ENCODE peak calls at places on chromosome 3, in six cellular contexts. One of them, this sample, is unnamed.

GRCh38 chr3:175948041-175948440 is 1088.9 kb downstream of the NAALADL2 start:
- DNase-seq in IMR-90: no peak
- DNase-seq in H1: no peak
- DNase-seq in neuronal stem cell: no peak
- DNase-seq in mesenchymal stem cell: no peak
- DNase-seq in mesendoderm: no peak
- DNase-seq in this sample: no peak

GRCh38 chr3:17742837-17743659 is 617 bp upstream of the TBC1D5 start:
- DNase-seq in mesendoderm: no peak
- DNase-seq in IMR-90: peak; percentile 98
- DNase-seq in neuronal stem cell: no peak
- DNase-seq in H1: no peak
- DNase-seq in mesenchymal stem cell: no peak
- DNase-seq in this sample: no peak

GRCh38 chr3:126835472-126836219 is 131.6 kb downstream of the CHCHD6 start:
- DNase-seq in IMR-90: peak; percentile 76
- DNase-seq in mesendoderm: peak; percentile 39
- DNase-seq in H1: no peak
- DNase-seq in mesenchymal stem cell: peak; percentile 59
- DNase-seq in neuronal stem cell: no peak
- DNase-seq in this sample: no peak

GRCh38 chr3:174907027-174907426 is 47.9 kb downstream of the NAALADL2 start:
- DNase-seq in neuronal stem cell: no peak
- DNase-seq in H1: no peak
- DNase-seq in mesendoderm: no peak
- DNase-seq in IMR-90: peak; percentile 43
- DNase-seq in mesenchymal stem cell: no peak
- DNase-seq in this sample: no peak

GRCh38 chr3:172364374-172365027 is 83.8 kb downstream of the GHSR start:
- DNase-seq in mesendoderm: no peak
- DNase-seq in mesenchymal stem cell: no peak
- DNase-seq in neuronal stem cell: no peak
- DNase-seq in H1: no peak
- DNase-seq in IMR-90: no peak
- DNase-seq in this sample: no peak

GRCh38 chr3:122635789-122636188 is 44.9 kb upstream of the PARP14 start:
- DNase-seq in IMR-90: peak; percentile 41
- DNase-seq in mesenchymal stem cell: no peak
- DNase-seq in H1: no peak
- DNase-seq in neuronal stem cell: no peak
- DNase-seq in mesendoderm: no peak
- DNase-seq in this sample: peak; percentile 93

GRCh38 chr3:10074666-10075065 is 33.4 kb downstream of the FANCD2OS start:
- DNase-seq in H1: no peak
- DNase-seq in IMR-90: peak; percentile 35
- DNase-seq in mesenchymal stem cell: no peak
- DNase-seq in mesendoderm: no peak
- DNase-seq in neuronal stem cell: no peak
- DNase-seq in this sample: no peak

GRCh38 chr3:113002676-113003075 is 11.9 kb downstream of the GTPBP8 start:
- DNase-seq in mesenchymal stem cell: no peak
- DNase-seq in neuronal stem cell: no peak
- DNase-seq in IMR-90: no peak
- DNase-seq in H1: no peak
- DNase-seq in mesendoderm: peak; percentile 73
- DNase-seq in this sample: no peak

GRCh38 chr3:46501702-46502101 is 3.9 kb downstream of the RTP3 start:
- DNase-seq in mesenchymal stem cell: no peak
- DNase-seq in mesendoderm: no peak
- DNase-seq in neuronal stem cell: no peak
- DNase-seq in IMR-90: peak; percentile 30
- DNase-seq in H1: no peak
- DNase-seq in this sample: no peak

GRCh38 chr3:146948161-146948560 is 343.0 kb upstream of the PLSCR5 start:
- DNase-seq in neuronal stem cell: no peak
- DNase-seq in IMR-90: no peak
- DNase-seq in H1: no peak
- DNase-seq in mesendoderm: peak; percentile 56
- DNase-seq in mesenchymal stem cell: no peak
- DNase-seq in this sample: no peak

GRCh38 chr3:151226088-151226563 is 23.1 kb upstream of the GPR171 start:
- DNase-seq in mesenchymal stem cell: peak; percentile 93
- DNase-seq in IMR-90: peak; percentile 92
- DNase-seq in mesendoderm: peak; percentile 37
- DNase-seq in neuronal stem cell: no peak
- DNase-seq in H1: no peak
- DNase-seq in this sample: no peak

GRCh38 chr3:9951962-9952805 is at the start of gene PRRT3:
- DNase-seq in mesenchymal stem cell: peak; percentile 34
- DNase-seq in IMR-90: peak; percentile 30
- DNase-seq in mesendoderm: peak; percentile 64
- DNase-seq in neuronal stem cell: peak; percentile 48
- DNase-seq in H1: no peak
- DNase-seq in this sample: no peak

GRCh38 chr3:134463676-134464611 is 21.8 kb downstream of the ANAPC13 start:
- DNase-seq in IMR-90: peak; percentile 99
- DNase-seq in H1: peak; percentile 79
- DNase-seq in neuronal stem cell: peak; percentile 94
- DNase-seq in mesenchymal stem cell: peak; percentile 89
- DNase-seq in mesendoderm: peak; percentile 99
- DNase-seq in this sample: peak; percentile 95
- H2AK5ac ChIP-seq in IMR-90: peak overlapping the region; percentile 96
- H2AK5ac ChIP-seq in H1: peak overlapping the region; percentile 18
- H2AK5ac ChIP-seq in neuronal stem cell: peak overlapping the region; percentile 16
- H2AK5ac ChIP-seq in mesenchymal stem cell: peak overlapping the region; percentile 23
- H2AK5ac ChIP-seq in mesendoderm: no peak overlapping the region
- H2AK5ac ChIP-seq in this sample: peak overlapping the region; percentile 34

GRCh38 chr3:160485931-160486330 is 36.3 kb upstream of the TRIM59 start:
- DNase-seq in H1: no peak
- DNase-seq in IMR-90: no peak
- DNase-seq in neuronal stem cell: no peak
- DNase-seq in mesendoderm: no peak
- DNase-seq in mesenchymal stem cell: no peak
- DNase-seq in this sample: no peak

GRCh38 chr3:160490166-160490565 is 40.6 kb upstream of the TRIM59 start:
- DNase-seq in mesendoderm: no peak
- DNase-seq in neuronal stem cell: no peak
- DNase-seq in IMR-90: no peak
- DNase-seq in mesenchymal stem cell: no peak
- DNase-seq in H1: no peak
- DNase-seq in this sample: peak; percentile 27

GRCh38 chr3:160481856-160482255 is 32.3 kb upstream of the TRIM59 start:
- DNase-seq in IMR-90: no peak
- DNase-seq in mesendoderm: no peak
- DNase-seq in neuronal stem cell: no peak
- DNase-seq in mesenchymal stem cell: no peak
- DNase-seq in H1: no peak
- DNase-seq in this sample: no peak

GRCh38 chr3:160482796-160483195 is 33.2 kb upstream of the TRIM59 start:
- DNase-seq in H1: no peak
- DNase-seq in mesendoderm: no peak
- DNase-seq in mesenchymal stem cell: no peak
- DNase-seq in IMR-90: no peak
- DNase-seq in neuronal stem cell: no peak
- DNase-seq in this sample: no peak

GRCh38 chr3:160486459-160486869 is 36.9 kb upstream of the TRIM59 start:
- DNase-seq in mesendoderm: peak; percentile 37
- DNase-seq in IMR-90: peak; percentile 71
- DNase-seq in mesenchymal stem cell: peak; percentile 52
- DNase-seq in neuronal stem cell: peak; percentile 9
- DNase-seq in H1: no peak
- DNase-seq in this sample: no peak
- H3K4me3 ChIP-seq in mesendoderm: no peak overlapping the region
- H3K4me3 ChIP-seq in IMR-90: no peak overlapping the region
- H3K4me3 ChIP-seq in mesenchymal stem cell: no peak overlapping the region
- H3K4me3 ChIP-seq in neuronal stem cell: no peak overlapping the region
- H3K4me3 ChIP-seq in H1: no peak overlapping the region
- H3K4me3 ChIP-seq in this sample: no peak overlapping the region

GRCh38 chr3:12796171-12797123 is at the start of gene CAND2:
- DNase-seq in neuronal stem cell: peak; percentile 38
- DNase-seq in mesenchymal stem cell: peak; percentile 61
- DNase-seq in IMR-90: peak; percentile 37
- DNase-seq in H1: no peak
- DNase-seq in mesendoderm: peak; percentile 53
- DNase-seq in this sample: peak; percentile 52

GRCh38 chr3:12797124-12797891 is 828 bp downstream of the CAND2 start:
- DNase-seq in IMR-90: no peak
- DNase-seq in H1: no peak
- DNase-seq in mesenchymal stem cell: no peak
- DNase-seq in mesendoderm: no peak
- DNase-seq in neuronal stem cell: no peak
- DNase-seq in this sample: no peak

GRCh38 chr3:12797892-12798558 is 1.5 kb downstream of the CAND2 start:
- DNase-seq in IMR-90: no peak
- DNase-seq in mesenchymal stem cell: no peak
- DNase-seq in mesendoderm: no peak
- DNase-seq in H1: no peak
- DNase-seq in neuronal stem cell: no peak
- DNase-seq in this sample: no peak

GRCh38 chr3:12799525-12800440 is 3.3 kb downstream of the CAND2 start:
- DNase-seq in IMR-90: no peak
- DNase-seq in H1: no peak
- DNase-seq in neuronal stem cell: no peak
- DNase-seq in mesenchymal stem cell: no peak
- DNase-seq in mesendoderm: no peak
- DNase-seq in this sample: no peak

GRCh38 chr3:12798559-12799179 is 2.2 kb downstream of the CAND2 start:
- DNase-seq in mesenchymal stem cell: no peak
- DNase-seq in mesendoderm: no peak
- DNase-seq in neuronal stem cell: no peak
- DNase-seq in H1: no peak
- DNase-seq in IMR-90: no peak
- DNase-seq in this sample: no peak
- H2AK5ac ChIP-seq in mesenchymal stem cell: no peak overlapping the region
- H2AK5ac ChIP-seq in mesendoderm: no peak overlapping the region
- H2AK5ac ChIP-seq in neuronal stem cell: peak overlapping the region; percentile 4
- H2AK5ac ChIP-seq in H1: no peak overlapping the region
- H2AK5ac ChIP-seq in IMR-90: no peak overlapping the region
- H2AK5ac ChIP-seq in this sample: no peak overlapping the region

GRCh38 chr3:141336672-141337522 is 31.4 kb upstream of the ZBTB38 start:
- DNase-seq in mesendoderm: no peak
- DNase-seq in neuronal stem cell: no peak
- DNase-seq in mesenchymal stem cell: peak; percentile 85
- DNase-seq in H1: no peak
- DNase-seq in IMR-90: peak; percentile 87
- DNase-seq in this sample: no peak
- H3K4me3 ChIP-seq in mesendoderm: no peak overlapping the region
- H3K4me3 ChIP-seq in neuronal stem cell: no peak overlapping the region
- H3K4me3 ChIP-seq in mesenchymal stem cell: no peak overlapping the region
- H3K4me3 ChIP-seq in H1: no peak overlapping the region
- H3K4me3 ChIP-seq in IMR-90: no peak overlapping the region
- H3K4me3 ChIP-seq in this sample: no peak overlapping the region

DNA sequence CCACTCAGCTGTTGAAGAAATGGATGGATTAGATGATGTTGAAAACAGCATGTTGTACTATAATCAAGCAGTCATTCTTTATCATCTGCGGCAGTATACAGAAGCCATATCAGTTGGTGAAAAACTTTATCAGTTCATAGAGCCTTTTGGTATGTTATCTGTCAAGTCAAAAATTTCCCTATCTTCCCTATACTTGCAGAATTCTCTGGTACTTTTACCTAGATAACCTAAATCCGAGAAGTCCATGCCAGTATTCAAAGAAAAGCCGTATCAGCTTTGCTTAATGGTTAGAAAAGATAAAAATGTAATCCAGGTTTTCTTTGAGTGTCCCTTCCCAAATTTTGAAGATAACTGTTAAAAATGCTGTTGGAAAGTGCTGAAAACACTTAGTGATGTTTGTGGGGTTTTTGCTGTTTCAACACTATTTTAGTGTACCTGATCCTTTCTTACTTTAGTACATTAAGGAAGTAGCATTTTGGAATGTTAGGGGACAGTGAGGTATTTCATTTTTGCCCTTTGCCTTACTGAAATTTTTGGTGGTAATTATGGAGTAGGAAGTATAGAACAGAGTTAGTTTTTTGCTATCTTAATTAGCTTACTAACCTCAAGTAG is 23.8 kb downstream of the CNOT10 start:
- DNase-seq in mesenchymal stem cell: no peak
- DNase-seq in IMR-90: no peak
- DNase-seq in H1: no peak
- DNase-seq in neuronal stem cell: no peak
- DNase-seq in mesendoderm: peak; percentile 91
- DNase-seq in this sample: peak; percentile 69
- H2AK5ac ChIP-seq in mesenchymal stem cell: no peak overlapping the region
- H2AK5ac ChIP-seq in IMR-90: no peak overlapping the region
- H2AK5ac ChIP-seq in H1: no peak overlapping the region
- H2AK5ac ChIP-seq in neuronal stem cell: no peak overlapping the region
- H2AK5ac ChIP-seq in mesendoderm: no peak overlapping the region
- H2AK5ac ChIP-seq in this sample: no peak overlapping the region